ENCODE peak calls at places on chromosome 13, in nine cellular contexts. T, Q, H, Z, G, I, A, O and F are unnamed samples.
A peak's percentile ranks its signal among the peaks of the same experiment; 100 is the strongest.

GRCh38 chr13:20407759-20408158 is 117.9 kb downstream of the CRYL1 start:
- DNase-seq in T (no peak), Q (no peak), H (no peak), Z (no peak), G (no peak), I (no peak), A (no peak), O (no peak), F (no peak)

GRCh38 chr13:71320452-71320851 is 546.6 kb downstream of the DACH1 start:
- DNase-seq in T (no peak), Q (no peak), H (peak; percentile 7), Z (peak; percentile 61), G (peak; percentile 2), I (no peak), A (no peak), O (no peak), F (no peak)

GRCh38 chr13:103852036-103852435 is 785.8 kb upstream of the SLC10A2 start:
- DNase-seq in T (no peak), Q (no peak), H (no peak), Z (no peak), G (no peak), I (no peak), A (no peak), O (no peak), F (no peak)

GRCh38 chr13:100890645-100891044 is 216.1 kb upstream of the TMTC4 start:
- DNase-seq in T (no peak), Q (no peak), H (no peak), Z (no peak), G (no peak), I (no peak), A (no peak), O (no peak), F (no peak)

GRCh38 chr13:25406377-25406776 is 34.6 kb downstream of the ATP8A2 start:
- DNase-seq in T (no peak), Q (no peak), H (peak; percentile 8), Z (no peak), G (peak; percentile 4), I (no peak), A (no peak), O (no peak), F (no peak)

GRCh38 chr13:97883356-97883755 is 70.1 kb upstream of the IPO5 start:
- DNase-seq in T (no peak), Q (no peak), H (no peak), Z (peak; percentile 6), G (no peak), I (no peak), A (no peak), O (no peak), F (no peak)

GRCh38 chr13:102856603-102857002 is 10.8 kb downstream of the ERCC5 start:
- DNase-seq in T (peak; percentile 54), Q (peak; percentile 40), H (peak; percentile 23), Z (peak; percentile 64), G (no peak), I (peak; percentile 76), A (no peak), O (no peak), F (no peak)

GRCh38 chr13:20360041-20360491 is 127.9 kb upstream of the GJB6 start:
- DNase-seq in T (no peak), Q (peak; percentile 13), H (peak; percentile 51), Z (peak; percentile 42), G (no peak), I (no peak), A (no peak), O (peak; percentile 69), F (peak; percentile 21)

GRCh38 chr13:31421756-31422155 is 222.0 kb downstream of the B3GLCT start:
- DNase-seq in T (no peak), Q (no peak), H (no peak), Z (no peak), G (no peak), I (no peak), A (no peak), O (no peak), F (peak; percentile 24)

GRCh38 chr13:74068471-74068870 is 65.7 kb downstream of the KLF12 start:
- DNase-seq in T (no peak), Q (no peak), H (no peak), Z (no peak), G (no peak), I (no peak), A (no peak), O (no peak), F (no peak)

GRCh38 chr13:94556646-94557045 is 39.3 kb downstream of the TGDS start:
- DNase-seq in T (no peak), Q (no peak), H (no peak), Z (no peak), G (no peak), I (no peak), A (no peak), O (no peak), F (no peak)

GRCh38 chr13:34161829-34162544 is 344.0 kb downstream of the RFC3 start:
- DNase-seq in T (no peak), Q (peak; percentile 93), H (no peak), Z (peak; percentile 92), G (no peak), I (no peak), A (no peak), O (peak; percentile 46), F (peak; percentile 66)

GRCh38 chr13:25462301-25463125 is 90.7 kb downstream of the ATP8A2 start:
- DNase-seq in T (no peak), Q (no peak), H (peak; percentile 83), Z (no peak), G (no peak), I (no peak), A (no peak), O (no peak), F (no peak)

DNA sequence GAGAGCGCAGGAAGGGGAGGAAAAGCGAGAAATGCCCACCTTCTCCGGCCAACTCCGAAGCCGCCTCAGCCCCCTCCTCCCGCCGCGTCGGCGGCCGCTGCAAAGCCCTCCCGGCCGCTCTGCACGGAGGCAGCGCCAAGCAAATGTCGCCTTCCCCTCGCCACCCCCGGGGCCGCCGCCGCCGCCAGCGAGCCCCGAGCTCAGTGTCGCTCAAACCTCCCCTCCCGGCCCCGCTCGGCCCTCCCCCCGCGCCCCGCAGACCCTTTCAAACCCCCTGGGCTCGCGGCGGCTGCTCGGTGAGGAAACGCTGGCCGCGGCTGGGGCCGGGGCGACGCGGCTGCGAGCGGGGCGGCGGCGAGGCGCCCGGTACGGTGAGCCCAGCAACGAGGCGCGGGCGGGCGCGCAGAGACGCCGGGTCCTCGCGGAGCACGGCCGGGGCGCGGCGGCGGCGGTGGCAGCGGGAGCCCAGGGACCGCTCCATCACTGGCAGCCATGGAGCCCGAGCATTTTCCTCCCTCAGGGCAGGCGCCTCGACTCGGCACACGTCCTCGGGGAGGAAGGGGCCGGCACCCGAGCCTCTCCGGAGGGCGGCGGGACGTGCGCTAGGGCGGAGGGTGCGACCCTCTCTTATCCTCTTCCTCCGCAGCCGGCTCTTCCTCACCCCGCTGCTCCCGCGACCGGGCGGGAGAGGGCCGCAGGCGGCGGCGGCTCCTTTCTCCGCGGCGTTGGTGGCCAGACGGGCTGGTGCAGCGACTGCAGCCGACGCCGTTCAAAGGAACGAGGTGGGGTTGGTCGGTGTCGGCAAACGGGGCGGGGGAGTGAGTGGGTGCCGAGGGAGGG is 486 bp upstream of the TSC22D1 start:
- DNase-seq in T (peak; percentile 52), Q (no peak), H (no peak), Z (no peak), G (peak; percentile 28), I (peak; percentile 25), A (no peak), O (no peak), F (no peak)
- TF ChIP-seq CTCF in T (no peak), Q (no peak), H (no peak), Z (no peak), G (no peak), I (no peak), A (no peak), O (no peak), F (no peak)

DNA sequence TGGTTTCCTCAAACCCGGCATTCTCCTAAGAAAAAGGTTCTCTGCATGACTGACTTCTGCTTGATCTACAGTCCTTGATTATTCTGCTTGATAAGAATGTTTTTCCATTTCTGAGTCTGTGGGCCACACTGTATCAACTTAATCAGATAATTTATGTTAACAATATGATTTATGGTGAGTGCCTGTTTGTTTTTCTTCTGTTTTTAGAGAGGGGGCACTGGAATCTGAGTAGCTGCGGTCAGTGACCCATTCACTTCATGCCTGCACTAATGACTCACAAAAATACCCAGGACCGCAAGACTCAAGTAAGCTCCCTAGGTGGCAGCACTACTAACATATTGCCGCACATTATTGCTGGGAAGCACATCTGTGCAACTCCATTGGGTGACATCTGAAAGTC is 542.3 kb upstream of the ATXN8OS start:
- DNase-seq in T (no peak), Q (no peak), H (peak; percentile 45), Z (peak; percentile 9), G (peak; percentile 20), I (no peak), A (no peak), O (peak; percentile 42), F (no peak)
- TF ChIP-seq CTCF in T (no peak), Q (no peak), H (peak; percentile 69), Z (no peak), G (peak; percentile 73), I (no peak), A (peak; percentile 39), O (peak; percentile 67), F (no peak)

DNA sequence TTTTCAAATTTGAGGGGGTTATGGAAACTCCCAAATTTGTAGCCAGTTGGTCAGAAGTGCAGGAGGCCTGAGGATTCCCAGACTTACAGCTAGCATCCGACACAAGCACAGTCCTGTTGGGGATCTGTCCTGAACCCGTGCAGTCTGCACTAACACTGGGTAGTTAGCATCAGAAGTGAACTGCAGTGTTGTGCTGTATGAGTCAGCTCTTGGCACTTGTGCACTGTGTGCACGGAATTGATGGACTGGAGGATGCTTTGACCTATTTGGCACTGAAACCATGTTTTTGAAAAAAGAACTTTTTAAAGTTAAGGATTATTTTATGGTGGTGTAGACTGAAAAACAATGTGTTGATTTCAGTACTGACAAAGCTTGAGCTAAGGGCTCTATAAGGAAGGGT is 279.0 kb downstream of the NHLRC3 start:
- DNase-seq in T (no peak), Q (peak; percentile 31), H (peak; percentile 21), Z (peak; percentile 53), G (no peak), I (peak; percentile 37), A (no peak), O (no peak), F (peak; percentile 75)
- TF ChIP-seq CTCF in T (no peak), Q (no peak), H (no peak), Z (no peak), G (no peak), I (no peak), A (no peak), O (no peak), F (no peak)

GRCh38 chr13:50596776-50597203 is 246.7 kb downstream of the DLEU7 start:
- DNase-seq in T (no peak), Q (no peak), H (no peak), Z (no peak), G (peak; percentile 31), I (no peak), A (no peak), O (no peak), F (no peak)

GRCh38 chr13:50593228-50593627 is 250.3 kb downstream of the DLEU7 start:
- DNase-seq in T (no peak), Q (no peak), H (no peak), Z (no peak), G (no peak), I (no peak), A (no peak), O (no peak), F (no peak)

GRCh38 chr13:50596103-50596502 is 247.4 kb downstream of the DLEU7 start:
- DNase-seq in T (no peak), Q (no peak), H (no peak), Z (no peak), G (peak; percentile 49), I (no peak), A (no peak), O (no peak), F (no peak)

GRCh38 chr13:50592412-50593145 is 250.9 kb downstream of the DLEU7 start:
- DNase-seq in T (no peak), Q (peak; percentile 80), H (peak; percentile 82), Z (peak; percentile 91), G (no peak), I (no peak), A (no peak), O (peak; percentile 23), F (peak; percentile 68)

GRCh38 chr13:50594276-50594970 is 249.1 kb downstream of the DLEU7 start:
- DNase-seq in T (no peak), Q (no peak), H (no peak), Z (no peak), G (peak; percentile 98), I (no peak), A (peak; percentile 20), O (no peak), F (no peak)
- TF ChIP-seq CTCF in T (no peak), Q (no peak), H (no peak), Z (no peak), G (no peak), I (no peak), A (no peak), O (no peak), F (no peak)